ENCODE peak calls at places on chromosomes 12 and 14, in four cellular contexts. W is adrenal gland, H is mucosa of descending colon, J is fibroblast of mammary gland. A is an unnamed sample.

GRCh38 chr14:104681689-104682074 is 7.7 kb upstream of the INF2 start:
- DNase-seq in W (peak), H (peak), J (peak), A (peak)

GRCh38 chr14:38203929-38204716 is 3.6 kb upstream of the SSTR1 start:
- DNase-seq in W (no peak), H (no peak), J (peak), A (no peak)

GRCh38 chr12:89108265-89108664 is 244.0 kb downstream of the DUSP6 start:
- DNase-seq in W (no peak), H (no peak), J (no peak), A (no peak)

GRCh38 chr12:124625867-124626675 is 58.7 kb upstream of the NCOR2 start:
- DNase-seq in W (peak), H (peak), J (peak), A (peak)

GRCh38 chr12:128510527-128510926 is 243.6 kb downstream of the TMEM132C start:
- DNase-seq in W (no peak), H (no peak), J (no peak), A (no peak)

GRCh38 chr12:104079024-104079423 is 14.7 kb downstream of the HCFC2 start:
- DNase-seq in W (no peak), H (no peak), J (no peak), A (no peak)

GRCh38 chr12:46915861-46916260 is 90.1 kb upstream of the SLC38A4 start:
- DNase-seq in W (no peak), H (no peak), J (peak), A (no peak)

GRCh38 chr14:51424569-51425251 is 184.7 kb downstream of the TMX1 start:
- DNase-seq in W (peak), H (no peak), J (peak), A (no peak)

GRCh38 chr14:26377150-26377549 is 220.7 kb downstream of the NOVA1 start:
- DNase-seq in W (no peak), H (no peak), J (no peak), A (no peak)

GRCh38 chr12:98532687-98533304 is 17.4 kb downstream of the TMPO start:
- DNase-seq in W (no peak), H (no peak), J (peak), A (peak)

GRCh38 chr12:127399451-127399850 is 867.5 kb upstream of the TMEM132C start:
- DNase-seq in W (no peak), H (no peak), J (no peak), A (no peak)

GRCh38 chr14:70027785-70028428 is 148.7 kb downstream of the SMOC1 start:
- DNase-seq in W (peak), H (peak), J (peak), A (peak)

GRCh38 chr14:54023027-54023426 is 66.4 kb upstream of the BMP4 start:
- DNase-seq in W (no peak), H (no peak), J (no peak), A (no peak)

GRCh38 chr12:56080556-56081138 is 682 bp downstream of the ERBB3 start:
- DNase-seq in W (no peak), H (peak), J (no peak), A (no peak)

GRCh38 chr12:49309361-49309760 is 13.7 kb upstream of the TROAP start:
- DNase-seq in W (no peak), H (no peak), J (no peak), A (no peak)

GRCh38 chr12:31796270-31796951 is 67.6 kb upstream of the AMN1 start:
- DNase-seq in W (no peak), H (no peak), J (no peak), A (no peak)

GRCh38 chr14:62546862-62547474 is 498.3 kb downstream of the KCNH5 start:
- DNase-seq in W (no peak), H (no peak), J (no peak), A (no peak)

GRCh38 chr12:1544991-1545700 is 49.2 kb downstream of the FBXL14 start:
- DNase-seq in W (peak), H (no peak), J (peak), A (no peak)

GRCh38 chr12:124407074-124407473 is 112.2 kb downstream of the RFLNA start:
- DNase-seq in W (no peak), H (no peak), J (no peak), A (no peak)

GRCh38 chr12:87320724-87321123 is 708.5 kb downstream of the C12orf50 start:
- DNase-seq in W (no peak), H (no peak), J (peak), A (no peak)

GRCh38 chr14:24456980-24457379 is 14.4 kb upstream of the SDR39U1 start:
- DNase-seq in W (no peak), H (no peak), J (no peak), A (no peak)

GRCh38 chr12:120820885-120821510 is 83.2 kb downstream of the SPPL3 start:
- DNase-seq in W (no peak), H (peak), J (no peak), A (no peak)

GRCh38 chr12:38771871-38772270 is 133.5 kb downstream of the CPNE8 start:
- DNase-seq in W (no peak), H (no peak), J (no peak), A (no peak)

GRCh38 chr14:103408491-103409155 is 23.4 kb downstream of the MARK3 start:
- DNase-seq in W (peak), H (no peak), J (no peak), A (no peak)

GRCh38 chr12:67474934-67475620 is 173.5 kb upstream of the DYRK2 start:
- DNase-seq in W (no peak), H (no peak), J (no peak), A (no peak)

GRCh38 chr14:68628605-68629310 is 164.1 kb downstream of the ZFP36L1 start:
- DNase-seq in W (no peak), H (peak), J (no peak), A (no peak)

GRCh38 chr14:83707056-83707455 is 1822.9 kb upstream of the FLRT2 start:
- DNase-seq in W (no peak), H (no peak), J (no peak), A (no peak)

GRCh38 chr14:83702619-83703018 is 1827.3 kb upstream of the FLRT2 start:
- DNase-seq in W (no peak), H (no peak), J (no peak), A (no peak)

GRCh38 chr14:83709116-83709515 is 1820.8 kb upstream of the FLRT2 start:
- DNase-seq in W (no peak), H (no peak), J (no peak), A (no peak)

GRCh38 chr14:83706555-83706954 is 1823.4 kb upstream of the FLRT2 start:
- DNase-seq in W (no peak), H (no peak), J (no peak), A (no peak)
- TF ChIP-seq CTCF in W (no peak), H (no peak), J (no peak), A (no peak)

GRCh38 chr12:27523642-27524488 is at the start of gene PPFIBP1:
- DNase-seq in W (peak), H (peak), J (peak), A (peak)
- TF ChIP-seq CTCF in W (peak), H (peak), J (peak), A (no peak)

GRCh38 chr12:7399089-7399488 is 44.9 kb downstream of the CD163L1 start:
- DNase-seq in W (no peak), H (no peak), J (no peak), A (no peak)

GRCh38 chr12:7396418-7396817 is 47.5 kb downstream of the CD163L1 start:
- DNase-seq in W (no peak), H (no peak), J (no peak), A (no peak)

GRCh38 chr12:7395950-7396349 is 48.0 kb downstream of the CD163L1 start:
- DNase-seq in W (no peak), H (no peak), J (peak), A (no peak)
- TF ChIP-seq CTCF in W (no peak), H (no peak), J (no peak), A (no peak)

GRCh38 chr14:37116933-37117844 is 55.2 kb downstream of the SLC25A21 start:
- DNase-seq in W (no peak), H (no peak), J (peak), A (no peak)
- TF ChIP-seq CTCF in W (no peak), H (no peak), J (peak), A (no peak)

GRCh38 chr14:22180045-22180444 is 409.0 kb downstream of the DAD1 start:
- DNase-seq in W (no peak), H (no peak), J (no peak), A (no peak)
- TF ChIP-seq CTCF in W (no peak), H (no peak), J (no peak), A (no peak)

DNA sequence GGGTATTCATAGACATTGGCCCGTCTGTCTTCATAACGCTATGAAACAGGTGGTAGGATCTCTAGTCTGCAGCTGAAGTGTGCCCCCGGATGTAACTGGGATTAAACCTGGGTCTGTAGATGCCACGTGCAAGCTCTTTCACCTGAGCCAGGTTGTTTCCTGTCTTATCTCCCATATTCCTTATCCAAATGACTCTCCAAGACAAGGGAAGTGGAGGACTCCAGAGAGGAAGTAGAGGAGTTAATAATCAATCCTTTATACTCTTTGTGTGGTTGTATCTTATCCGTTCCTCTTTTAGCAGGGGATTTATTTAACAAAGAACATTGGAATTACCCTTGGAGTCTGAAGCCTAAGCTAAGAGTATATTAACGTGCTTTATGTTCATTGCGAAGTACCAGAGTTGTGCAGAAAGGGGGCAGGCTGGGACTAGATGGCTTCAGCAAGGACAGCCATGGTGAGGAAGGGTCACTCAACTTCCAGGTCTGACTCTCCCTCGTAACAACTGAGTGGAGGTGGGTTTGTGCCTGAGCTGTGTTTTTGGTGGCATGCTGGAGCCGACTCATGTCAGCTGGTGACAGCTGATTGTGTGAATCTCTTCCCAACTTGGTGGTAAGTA is 82.9 kb downstream of the RIN3 start:
- DNase-seq in W (no peak), H (no peak), J (no peak), A (no peak)
- TF ChIP-seq CTCF in W (no peak), H (no peak), J (peak), A (no peak)

GRCh38 chr12:57604454-57605307 is at the start of gene DTX3:
- DNase-seq in W (peak), H (peak), J (peak), A (no peak)

GRCh38 chr12:57602544-57602943 is 2.1 kb upstream of the DTX3 start:
- DNase-seq in W (no peak), H (no peak), J (no peak), A (no peak)

GRCh38 chr12:57605308-57606015 is 838 bp downstream of the DTX3 start:
- DNase-seq in W (no peak), H (no peak), J (peak), A (no peak)

GRCh38 chr12:57603323-57603722 is 1.3 kb upstream of the DTX3 start:
- DNase-seq in W (no peak), H (no peak), J (no peak), A (no peak)

GRCh38 chr12:57603758-57604453 is 718 bp upstream of the DTX3 start:
- DNase-seq in W (peak), H (no peak), J (peak), A (no peak)
- TF ChIP-seq CTCF in W (peak), H (no peak), J (no peak), A (no peak)

DNA sequence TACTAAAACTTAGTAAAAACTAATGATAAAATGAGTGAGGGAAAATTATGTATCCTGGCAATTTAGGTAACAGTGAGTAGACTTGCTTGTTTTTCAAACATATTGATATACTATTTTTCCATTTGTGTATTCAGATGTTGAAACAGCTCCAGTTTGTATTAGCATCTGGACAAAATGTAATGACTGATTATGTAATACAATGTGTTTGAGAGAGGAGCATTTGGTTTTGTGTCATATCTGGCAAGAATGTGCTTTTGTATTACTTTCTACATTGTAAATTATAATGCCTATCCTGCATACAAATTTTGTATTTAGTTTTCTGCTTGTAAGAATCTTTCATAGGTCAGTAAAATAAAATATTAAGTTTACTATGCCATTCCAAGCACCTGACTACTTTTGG is 5.7 kb downstream of the CNOT2 start:
- DNase-seq in W (no peak), H (no peak), J (peak), A (no peak)
- TF ChIP-seq CTCF in W (no peak), H (no peak), J (no peak), A (no peak)

GRCh38 chr12:110245278-110245868 is 35.7 kb upstream of the ATP2A2 start:
- DNase-seq in W (no peak), H (peak), J (peak), A (peak)
- TF ChIP-seq CTCF in W (peak), H (peak), J (peak), A (no peak)

A was measured in endothelial cell.